ENCODE peak calls at places on chromosome 15, in seven cellular contexts. K, F, Y, I, W, T and J are unnamed samples.
A peak's percentile ranks its signal among the peaks of the same experiment; 100 is the strongest.

GRCh38 chr15:93019971-93020370 is 69.0 kb downstream of the RGMA start:
- DNase-seq in K (no peak), F (no peak), Y (no peak), I (no peak), W (no peak), T (no peak), J (no peak)

GRCh38 chr15:63473999-63474809 is 30.2 kb upstream of the USP3 start:
- DNase-seq in K (peak; percentile 68), F (peak; percentile 75), Y (peak; percentile 40), I (no peak), W (no peak), T (no peak), J (no peak)

GRCh38 chr15:64720188-64720587 is 55.2 kb downstream of the RBPMS2 start:
- DNase-seq in K (no peak), F (no peak), Y (no peak), I (no peak), W (no peak), T (no peak), J (no peak)

GRCh38 chr15:68312701-68313204 is 35.2 kb downstream of the FEM1B start:
- DNase-seq in K (no peak), F (no peak), Y (no peak), I (no peak), W (no peak), T (peak; percentile 9), J (no peak)

GRCh38 chr15:91413142-91413541 is 313.1 kb downstream of the SV2B start:
- DNase-seq in K (no peak), F (no peak), Y (no peak), I (no peak), W (no peak), T (peak; percentile 14), J (no peak)

GRCh38 chr15:64692166-64692565 is 83.2 kb downstream of the RBPMS2 start:
- DNase-seq in K (no peak), F (no peak), Y (no peak), I (no peak), W (no peak), T (no peak), J (no peak)

GRCh38 chr15:28107111-28107893 is 8.2 kb upstream of the OCA2 start:
- DNase-seq in K (no peak), F (no peak), Y (no peak), I (no peak), W (no peak), T (no peak), J (peak; percentile 33)

GRCh38 chr15:68366314-68366713 is 65.6 kb downstream of the ITGA11 start:
- DNase-seq in K (no peak), F (no peak), Y (no peak), I (no peak), W (no peak), T (no peak), J (no peak)

GRCh38 chr15:47415539-47415971 is 301.8 kb upstream of the SEMA6D start:
- DNase-seq in K (no peak), F (no peak), Y (no peak), I (no peak), W (no peak), T (no peak), J (no peak)

GRCh38 chr15:92091155-92091734 is 237.7 kb downstream of the SLCO3A1 start:
- DNase-seq in K (no peak), F (peak; percentile 68), Y (no peak), I (no peak), W (peak; percentile 18), T (peak; percentile 47), J (no peak)

GRCh38 chr15:28093761-28094535 is 5.2 kb downstream of the OCA2 start:
- DNase-seq in K (no peak), F (no peak), Y (no peak), I (no peak), W (no peak), T (peak; percentile 13), J (no peak)

GRCh38 chr15:51888593-51889195 is 59.2 kb downstream of the TMOD3 start:
- DNase-seq in K (peak; percentile 19), F (no peak), Y (no peak), I (no peak), W (no peak), T (peak; percentile 57), J (no peak)

GRCh38 chr15:62316413-62317060 is 151.5 kb upstream of the C2CD4B start:
- DNase-seq in K (no peak), F (no peak), Y (no peak), I (no peak), W (no peak), T (no peak), J (no peak)

GRCh38 chr15:36791849-36792618 is 212.6 kb downstream of the CDIN1 start:
- DNase-seq in K (no peak), F (no peak), Y (no peak), I (no peak), W (no peak), T (no peak), J (no peak)
- H3K4me3 ChIP-seq in K (no peak overlapping the region), F (no peak overlapping the region), Y (no peak overlapping the region), I (no peak overlapping the region), W (no peak overlapping the region), T (no peak overlapping the region), J (no peak overlapping the region)

GRCh38 chr15:96052572-96053038 is 277.9 kb upstream of the NR2F2 start:
- DNase-seq in K (no peak), F (no peak), Y (no peak), I (no peak), W (no peak), T (no peak), J (no peak)
- H3K4me3 ChIP-seq in K (no peak overlapping the region), F (peak overlapping the region; percentile 35), Y (no peak overlapping the region), I (peak overlapping the region; percentile 50), W (peak overlapping the region; percentile 15), T (no peak overlapping the region), J (no peak overlapping the region)

DNA sequence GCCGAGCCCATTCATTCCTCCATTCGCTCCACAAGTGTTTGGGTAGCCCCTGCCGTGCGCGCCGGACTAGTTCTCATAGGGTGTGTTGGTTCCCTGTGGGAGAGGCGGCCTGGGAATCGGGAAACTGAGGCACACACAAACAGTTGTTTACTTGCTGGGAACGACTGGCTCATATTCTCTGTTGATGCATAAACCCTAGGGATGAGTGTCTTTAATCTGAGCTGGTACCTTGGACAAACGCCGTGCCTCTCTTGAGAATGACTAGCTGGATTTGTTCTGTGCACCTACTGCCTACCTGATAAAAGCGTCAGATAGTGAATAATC is 737 bp downstream of the DNAJA4 start:
- DNase-seq in K (no peak), F (no peak), Y (no peak), I (peak; percentile 32), W (no peak), T (no peak), J (no peak)
- H3K4me3 ChIP-seq in K (peak overlapping the region; percentile 58), F (peak overlapping the region; percentile 64), Y (peak overlapping the region; percentile 73), I (peak overlapping the region; percentile 84), W (peak overlapping the region; percentile 44), T (no peak overlapping the region), J (peak overlapping the region; percentile 57)

GRCh38 chr15:69413822-69414701 is at the start of gene KIF23:
- DNase-seq in K (peak; percentile 92), F (peak; percentile 91), Y (peak; percentile 89), I (peak; percentile 74), W (peak; percentile 83), T (peak; percentile 95), J (peak; percentile 92)

GRCh38 chr15:69414702-69415161 is 583 bp downstream of the KIF23 start:
- DNase-seq in K (peak; percentile 9), F (no peak), Y (no peak), I (no peak), W (peak; percentile 15), T (no peak), J (peak; percentile 15)

GRCh38 chr15:69412701-69413100 is 1.4 kb upstream of the KIF23 start:
- DNase-seq in K (no peak), F (no peak), Y (no peak), I (no peak), W (no peak), T (no peak), J (no peak)

GRCh38 chr15:69417581-69417980 is 3.4 kb downstream of the KIF23 start:
- DNase-seq in K (no peak), F (no peak), Y (no peak), I (no peak), W (no peak), T (no peak), J (no peak)

DNA sequence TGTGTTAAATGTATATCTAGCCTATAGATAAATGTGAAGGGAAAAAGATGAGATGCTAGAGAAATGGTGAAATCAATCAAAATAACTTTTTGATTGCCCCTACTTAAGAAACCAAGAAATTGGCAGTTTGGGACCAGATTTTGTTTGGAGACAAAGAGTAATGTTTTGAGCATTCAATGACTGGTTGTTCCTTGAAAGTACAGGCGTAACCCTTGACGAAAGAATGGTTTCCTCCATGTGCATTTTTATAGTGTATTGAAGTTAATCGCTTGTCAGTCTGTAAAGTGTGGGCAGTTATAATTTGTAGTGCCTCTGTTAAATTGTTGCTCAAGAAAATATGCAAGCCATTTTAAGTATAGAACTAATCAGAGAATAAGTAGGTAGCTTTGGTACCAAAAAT is 1.2 kb downstream of the KIF23 start:
- DNase-seq in K (no peak), F (no peak), Y (no peak), I (no peak), W (no peak), T (no peak), J (no peak)
- H3K4me3 ChIP-seq in K (no peak overlapping the region), F (no peak overlapping the region), Y (no peak overlapping the region), I (no peak overlapping the region), W (no peak overlapping the region), T (peak overlapping the region; percentile 82), J (no peak overlapping the region)

GRCh38 chr15:73751481-73751880 is 1.7 kb downstream of the INSYN1 start:
- DNase-seq in K (no peak), F (no peak), Y (no peak), I (no peak), W (no peak), T (no peak), J (no peak)
- H3K4me3 ChIP-seq in K (no peak overlapping the region), F (peak overlapping the region; percentile 62), Y (no peak overlapping the region), I (no peak overlapping the region), W (no peak overlapping the region), T (no peak overlapping the region), J (peak overlapping the region; percentile 52)

GRCh38 chr15:40365624-40366023 is 7.6 kb downstream of the DISP2 start:
- DNase-seq in K (no peak), F (no peak), Y (no peak), I (no peak), W (no peak), T (no peak), J (no peak)

GRCh38 chr15:40367673-40368611 is 9.9 kb downstream of the DISP2 start:
- DNase-seq in K (peak; percentile 91), F (peak; percentile 93), Y (peak; percentile 79), I (peak; percentile 64), W (peak; percentile 64), T (peak; percentile 88), J (peak; percentile 76)

GRCh38 chr15:40366204-40367037 is 8.4 kb downstream of the DISP2 start:
- DNase-seq in K (no peak), F (no peak), Y (no peak), I (no peak), W (no peak), T (no peak), J (no peak)

GRCh38 chr15:40368701-40369473 is 10.9 kb downstream of the DISP2 start:
- DNase-seq in K (no peak), F (no peak), Y (no peak), I (no peak), W (no peak), T (no peak), J (no peak)

GRCh38 chr15:40367038-40367672 is 9.1 kb downstream of the DISP2 start:
- DNase-seq in K (no peak), F (peak; percentile 96), Y (no peak), I (peak; percentile 78), W (no peak), T (no peak), J (peak; percentile 34)
- H3K4me3 ChIP-seq in K (peak overlapping the region; percentile 45), F (peak overlapping the region; percentile 39), Y (peak overlapping the region; percentile 59), I (peak overlapping the region; percentile 41), W (no peak overlapping the region), T (no peak overlapping the region), J (no peak overlapping the region)